ENCODE peak calls at places on chromosomes 6 and 20, in five cellular contexts. One of them, this sample, is unnamed.
A peak's percentile ranks its signal among the peaks of the same experiment; 100 is the strongest.

GRCh38 chr6:32327103-32327502 is 44.6 kb downstream of the TSBP1 start:
- DNase-seq in transverse colon: no peak
- DNase-seq in tibial nerve: no peak
- DNase-seq in adrenal gland: no peak
- DNase-seq in PC-9: no peak
- DNase-seq in this sample: no peak

GRCh38 chr20:3781153-3781910 is at the start of gene SPEF1:
- DNase-seq in transverse colon: peak; percentile 79
- DNase-seq in tibial nerve: peak; percentile 84
- DNase-seq in adrenal gland: peak; percentile 92
- DNase-seq in PC-9: peak; percentile 94
- DNase-seq in this sample: peak; percentile 69

GRCh38 chr6:157131250-157131649 is 192.1 kb downstream of the TMEM242 start:
- DNase-seq in PC-9: no peak
- DNase-seq in transverse colon: no peak
- DNase-seq in adrenal gland: no peak
- DNase-seq in tibial nerve: no peak
- DNase-seq in this sample: no peak

GRCh38 chr6:161348628-161348994 is 74.8 kb upstream of the AGPAT4 start:
- DNase-seq in transverse colon: no peak
- DNase-seq in adrenal gland: no peak
- DNase-seq in tibial nerve: no peak
- DNase-seq in PC-9: no peak
- DNase-seq in this sample: no peak

GRCh38 chr6:51398064-51398740 is 579.5 kb downstream of the TFAP2B start:
- DNase-seq in PC-9: no peak
- DNase-seq in transverse colon: no peak
- DNase-seq in adrenal gland: no peak
- DNase-seq in tibial nerve: no peak
- DNase-seq in this sample: no peak

GRCh38 chr6:137808191-137808590 is 58.9 kb upstream of the TNFAIP3 start:
- DNase-seq in transverse colon: no peak
- DNase-seq in adrenal gland: no peak
- DNase-seq in tibial nerve: no peak
- DNase-seq in PC-9: peak; percentile 93
- DNase-seq in this sample: no peak

GRCh38 chr6:88422831-88423230 is 256.7 kb upstream of the CNR1 start:
- DNase-seq in tibial nerve: no peak
- DNase-seq in transverse colon: no peak
- DNase-seq in adrenal gland: peak; percentile 38
- DNase-seq in PC-9: no peak
- DNase-seq in this sample: no peak

GRCh38 chr6:113560376-113560775 is 296.8 kb upstream of the MARCKS start:
- DNase-seq in adrenal gland: no peak
- DNase-seq in transverse colon: no peak
- DNase-seq in tibial nerve: no peak
- DNase-seq in PC-9: peak; percentile 3
- DNase-seq in this sample: no peak

GRCh38 chr6:140269766-140270165 is 895.3 kb upstream of the CITED2 start:
- DNase-seq in transverse colon: no peak
- DNase-seq in PC-9: no peak
- DNase-seq in adrenal gland: no peak
- DNase-seq in tibial nerve: no peak
- DNase-seq in this sample: no peak

GRCh38 chr6:39912446-39912845 is 21.8 kb downstream of the MOCS1 start:
- DNase-seq in PC-9: no peak
- DNase-seq in adrenal gland: no peak
- DNase-seq in tibial nerve: no peak
- DNase-seq in transverse colon: no peak
- DNase-seq in this sample: no peak
- H3K36me3 ChIP-seq in PC-9: no peaks in the 10 kb centered on the region
- H3K36me3 ChIP-seq in adrenal gland: no peaks in the 10 kb centered on the region
- H3K36me3 ChIP-seq in tibial nerve: peaks cover 3% of the 10 kb centered on the region
- H3K36me3 ChIP-seq in transverse colon: peaks cover 11% of the 10 kb centered on the region
- H3K36me3 ChIP-seq in this sample: no peaks in the 10 kb centered on the region

GRCh38 chr20:21089421-21089820 is 16.7 kb downstream of the LINC00237 start:
- DNase-seq in tibial nerve: no peak
- DNase-seq in transverse colon: no peak
- DNase-seq in PC-9: peak; percentile 50
- DNase-seq in adrenal gland: no peak
- DNase-seq in this sample: no peak
- H3K27ac ChIP-seq in tibial nerve: no peak overlapping the region
- H3K27ac ChIP-seq in transverse colon: no peak overlapping the region
- H3K27ac ChIP-seq in PC-9: no peak overlapping the region
- H3K27ac ChIP-seq in adrenal gland: no peak overlapping the region
- H3K27ac ChIP-seq in this sample: no peak overlapping the region

DNA sequence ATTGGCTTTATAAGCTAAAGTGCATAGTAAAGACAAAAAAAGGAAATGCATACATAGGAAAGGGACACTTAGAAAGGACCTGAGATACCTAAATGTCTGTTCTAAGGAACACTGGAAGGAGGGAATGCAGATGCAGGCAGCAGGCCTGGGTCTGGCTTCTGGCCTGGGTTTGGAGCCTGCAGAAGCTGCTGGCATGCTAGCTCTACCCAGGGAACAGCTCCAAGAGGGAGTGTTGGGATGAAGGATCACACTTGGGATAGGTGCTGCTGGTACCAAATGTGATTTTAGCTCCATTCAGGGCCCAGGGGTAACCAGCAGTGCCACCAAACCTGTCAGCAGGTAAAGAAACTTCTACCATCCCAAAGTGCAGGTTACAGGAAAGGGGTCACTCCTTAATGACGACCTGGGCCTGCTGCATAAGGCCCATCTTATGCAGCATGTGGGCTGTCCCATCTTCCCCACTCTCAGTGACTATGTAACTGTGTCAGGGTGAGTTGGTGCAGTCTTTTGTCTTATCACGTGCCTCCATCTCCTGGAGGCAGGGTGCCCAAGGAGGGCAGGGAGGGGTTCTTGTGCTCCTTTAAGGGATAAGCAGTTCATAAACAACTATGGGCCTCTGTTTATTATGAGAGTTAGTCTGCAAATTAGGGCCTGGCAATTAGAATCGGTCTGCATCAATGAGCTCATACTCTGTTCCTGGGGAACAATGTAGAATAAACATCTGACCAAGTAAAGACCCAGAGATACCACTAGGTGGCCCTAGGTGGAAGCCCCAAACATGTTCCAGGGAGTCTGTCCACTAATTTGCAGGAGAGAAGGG is 26.9 kb downstream of the DDX27 start:
- DNase-seq in adrenal gland: peak; percentile 42
- DNase-seq in transverse colon: no peak
- DNase-seq in tibial nerve: peak; percentile 25
- DNase-seq in PC-9: peak; percentile 52
- DNase-seq in this sample: peak; percentile 33
- H3K36me3 ChIP-seq in adrenal gland: no peaks in the 10 kb centered on the region
- H3K36me3 ChIP-seq in transverse colon: peaks cover 73% of the 10 kb centered on the region
- H3K36me3 ChIP-seq in tibial nerve: peaks cover 4% of the 10 kb centered on the region
- H3K36me3 ChIP-seq in PC-9: peaks cover 36% of the 10 kb centered on the region
- H3K36me3 ChIP-seq in this sample: peaks cover 52% of the 10 kb centered on the region

DNA sequence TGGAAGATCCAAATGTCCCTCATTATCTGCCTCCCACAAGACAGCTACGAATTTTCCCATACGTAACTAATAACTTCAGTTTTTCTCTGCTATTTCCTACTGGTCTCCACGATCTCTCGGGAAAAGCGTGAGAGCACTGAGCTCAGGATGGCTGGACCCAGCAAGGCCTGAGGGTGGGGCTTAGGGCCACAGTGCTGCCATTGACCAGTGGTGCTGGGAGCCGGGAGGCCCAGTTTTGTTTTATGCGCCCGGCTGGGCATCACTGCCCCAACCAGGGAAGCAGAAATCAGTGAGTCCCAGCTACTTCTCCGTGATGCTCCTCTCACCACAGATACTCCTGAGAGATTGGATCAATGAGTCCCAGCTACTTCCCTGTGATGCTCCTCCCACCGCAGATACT is 238.4 kb downstream of the LY86 start:
- DNase-seq in PC-9: no peak
- DNase-seq in tibial nerve: no peak
- DNase-seq in adrenal gland: no peak
- DNase-seq in transverse colon: no peak
- DNase-seq in this sample: no peak
- H3K27ac ChIP-seq in PC-9: peak overlapping the region; percentile 77
- H3K27ac ChIP-seq in tibial nerve: no peak overlapping the region
- H3K27ac ChIP-seq in adrenal gland: peak overlapping the region; percentile 79
- H3K27ac ChIP-seq in transverse colon: peak overlapping the region; percentile 35
- H3K27ac ChIP-seq in this sample: no peak overlapping the region

GRCh38 chr6:41692735-41693134 is 42.7 kb downstream of the TFEB start:
- DNase-seq in tibial nerve: no peak
- DNase-seq in transverse colon: no peak
- DNase-seq in adrenal gland: no peak
- DNase-seq in PC-9: no peak
- DNase-seq in this sample: no peak

GRCh38 chr6:41689171-41690008 is 46.0 kb downstream of the TFEB start:
- DNase-seq in PC-9: no peak
- DNase-seq in transverse colon: no peak
- DNase-seq in adrenal gland: peak; percentile 66
- DNase-seq in tibial nerve: no peak
- DNase-seq in this sample: no peak

GRCh38 chr6:41691426-41692079 is 43.9 kb downstream of the TFEB start:
- DNase-seq in adrenal gland: no peak
- DNase-seq in tibial nerve: no peak
- DNase-seq in PC-9: no peak
- DNase-seq in transverse colon: no peak
- DNase-seq in this sample: no peak

GRCh38 chr6:41692080-41692675 is 43.2 kb downstream of the TFEB start:
- DNase-seq in transverse colon: no peak
- DNase-seq in adrenal gland: no peak
- DNase-seq in PC-9: no peak
- DNase-seq in tibial nerve: no peak
- DNase-seq in this sample: peak; percentile 16

DNA sequence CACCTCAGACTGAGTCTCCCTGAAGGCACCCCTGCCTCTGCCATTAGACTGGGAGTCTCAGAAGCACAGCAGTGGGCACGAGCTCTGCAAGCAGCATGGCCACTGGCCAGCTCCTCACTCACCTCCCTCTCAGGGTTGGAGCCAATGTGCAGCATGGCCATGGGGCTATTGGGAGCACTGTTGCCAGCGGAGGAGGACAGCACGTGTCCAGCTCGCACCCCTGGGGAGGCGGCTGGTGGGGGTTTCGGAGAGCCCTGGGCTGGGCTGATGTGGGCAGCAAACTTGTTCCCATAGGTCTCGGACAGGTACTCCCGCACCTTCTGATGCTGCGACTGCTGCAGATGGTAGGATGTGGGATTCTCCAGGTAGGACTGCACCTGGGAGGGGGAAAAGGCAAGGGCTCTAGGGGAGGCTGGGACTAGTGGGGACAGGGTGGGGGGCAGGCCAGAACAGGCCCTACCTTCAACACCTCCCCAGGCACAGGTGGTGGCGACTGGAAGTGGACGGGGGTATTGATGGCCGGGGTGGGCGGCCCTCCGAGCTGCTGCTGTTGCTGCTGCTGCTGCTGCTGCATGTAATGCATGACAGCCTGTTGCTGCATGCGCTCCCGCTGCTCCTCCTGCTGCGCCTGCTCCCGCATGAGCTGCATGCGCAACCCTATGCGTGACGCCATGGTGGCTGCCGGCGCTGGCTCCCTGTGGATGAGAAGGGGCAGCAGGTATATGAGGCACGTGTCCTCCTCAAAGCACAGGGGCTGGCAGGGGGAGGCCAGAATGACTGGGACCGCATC is 44.7 kb downstream of the TFEB start:
- DNase-seq in PC-9: no peak
- DNase-seq in adrenal gland: no peak
- DNase-seq in tibial nerve: no peak
- DNase-seq in transverse colon: no peak
- DNase-seq in this sample: no peak
- H3K36me3 ChIP-seq in PC-9: no peaks in the 10 kb centered on the region
- H3K36me3 ChIP-seq in adrenal gland: no peaks in the 10 kb centered on the region
- H3K36me3 ChIP-seq in tibial nerve: no peaks in the 10 kb centered on the region
- H3K36me3 ChIP-seq in transverse colon: peaks cover 7% of the 10 kb centered on the region
- H3K36me3 ChIP-seq in this sample: no peaks in the 10 kb centered on the region

GRCh38 chr6:169981969-169982368 is 230.5 kb downstream of the ERMARD start:
- DNase-seq in adrenal gland: no peak
- DNase-seq in tibial nerve: no peak
- DNase-seq in PC-9: no peak
- DNase-seq in transverse colon: no peak
- DNase-seq in this sample: no peak

GRCh38 chr6:169981051-169981450 is 229.6 kb downstream of the ERMARD start:
- DNase-seq in adrenal gland: no peak
- DNase-seq in transverse colon: no peak
- DNase-seq in tibial nerve: no peak
- DNase-seq in PC-9: no peak
- DNase-seq in this sample: no peak

GRCh38 chr6:169978615-169979161 is 227.3 kb downstream of the ERMARD start:
- DNase-seq in adrenal gland: no peak
- DNase-seq in tibial nerve: no peak
- DNase-seq in PC-9: no peak
- DNase-seq in transverse colon: no peak
- DNase-seq in this sample: no peak

GRCh38 chr6:169981568-169981967 is 230.1 kb downstream of the ERMARD start:
- DNase-seq in adrenal gland: no peak
- DNase-seq in transverse colon: no peak
- DNase-seq in PC-9: no peak
- DNase-seq in tibial nerve: no peak
- DNase-seq in this sample: no peak

GRCh38 chr6:169979873-169980440 is 228.5 kb downstream of the ERMARD start:
- DNase-seq in PC-9: no peak
- DNase-seq in transverse colon: no peak
- DNase-seq in tibial nerve: no peak
- DNase-seq in adrenal gland: no peak
- DNase-seq in this sample: no peak
- H3K27ac ChIP-seq in PC-9: no peak overlapping the region
- H3K27ac ChIP-seq in transverse colon: no peak overlapping the region
- H3K27ac ChIP-seq in tibial nerve: no peak overlapping the region
- H3K27ac ChIP-seq in adrenal gland: no peak overlapping the region
- H3K27ac ChIP-seq in this sample: no peak overlapping the region

GRCh38 chr20:37397076-37397953 is 51.4 kb downstream of the SRC start:
- DNase-seq in adrenal gland: no peak
- DNase-seq in transverse colon: no peak
- DNase-seq in tibial nerve: no peak
- DNase-seq in PC-9: no peak
- DNase-seq in this sample: no peak
- H3K36me3 ChIP-seq in adrenal gland: no peaks in the 10 kb centered on the region
- H3K36me3 ChIP-seq in transverse colon: peaks cover 10% of the 10 kb centered on the region
- H3K36me3 ChIP-seq in tibial nerve: no peaks in the 10 kb centered on the region
- H3K36me3 ChIP-seq in PC-9: no peaks in the 10 kb centered on the region
- H3K36me3 ChIP-seq in this sample: no peaks in the 10 kb centered on the region